ENCODE peak calls at places on chromosomes 12 and 14, in seven cellular contexts. X is ovary, G is stomach, U is K562, A is sigmoid colon, Q is HepG2, D is tibial nerve. C is an unnamed sample. For H3K4me1, the result is how much of the 10 kb centered on the place peaks cover.

GRCh38 chr12:9669534-9669933 is at the start of gene CLEC2D:
- DNase-seq in X (no peak), G (no peak), U (no peak), A (no peak), Q (no peak), D (no peak), C (no peak)

GRCh38 chr14:101031186-101031585 is 127.7 kb upstream of the RTL1 start:
- DNase-seq in X (peak), G (no peak), U (no peak), A (peak), Q (no peak), D (no peak), C (no peak)

GRCh38 chr14:54040851-54041250 is 84.2 kb upstream of the BMP4 start:
- DNase-seq in X (no peak), G (no peak), U (no peak), A (no peak), Q (no peak), D (no peak), C (no peak)

GRCh38 chr12:32115404-32116104 is 8.9 kb downstream of the BICD1 start:
- DNase-seq in X (peak), G (peak), U (peak), A (peak), Q (no peak), D (peak), C (peak)

GRCh38 chr14:52312872-52313492 is 1.1 kb upstream of the PTGER2 start:
- DNase-seq in X (peak), G (no peak), U (no peak), A (no peak), Q (no peak), D (no peak), C (no peak)

GRCh38 chr14:94761999-94762377 is 7.9 kb downstream of the GSC start:
- DNase-seq in X (no peak), G (no peak), U (no peak), A (no peak), Q (no peak), D (no peak), C (no peak)

GRCh38 chr12:61530456-61530855 is 729.7 kb upstream of the USP15 start:
- DNase-seq in X (no peak), G (no peak), U (no peak), A (no peak), Q (no peak), D (no peak), C (no peak)

GRCh38 chr12:108800591-108800990 is 56.8 kb downstream of the SSH1 start:
- DNase-seq in X (no peak), G (no peak), U (no peak), A (no peak), Q (no peak), D (no peak), C (no peak)

GRCh38 chr14:72256055-72256454 is 323.8 kb downstream of the RGS6 start:
- DNase-seq in X (no peak), G (no peak), U (no peak), A (no peak), Q (no peak), D (no peak), C (no peak)

GRCh38 chr12:111841236-111841749 is 735 bp upstream of the MAPKAPK5 start:
- DNase-seq in X (no peak), G (no peak), U (peak), A (no peak), Q (no peak), D (peak), C (no peak)

GRCh38 chr14:80959448-80960006 is 4.1 kb downstream of the TSHR start:
- DNase-seq in X (no peak), G (no peak), U (no peak), A (no peak), Q (no peak), D (no peak), C (no peak)

GRCh38 chr12:62472472-62472871 is 5.8 kb downstream of the MON2 start:
- DNase-seq in X (no peak), G (no peak), U (peak), A (no peak), Q (no peak), D (no peak), C (no peak)

GRCh38 chr12:108584456-108585065 is 13.3 kb downstream of the TMEM119 start:
- DNase-seq in X (no peak), G (no peak), U (no peak), A (no peak), Q (no peak), D (no peak), C (no peak)

GRCh38 chr14:36027354-36027753 is 149.2 kb downstream of the PTCSC3 start:
- DNase-seq in X (no peak), G (no peak), U (no peak), A (no peak), Q (no peak), D (no peak), C (no peak)

GRCh38 chr12:31928246-31929139 is 30.7 kb upstream of the RESF1 start:
- DNase-seq in X (no peak), G (no peak), U (no peak), A (no peak), Q (no peak), D (no peak), C (no peak)

GRCh38 chr12:481422-481821 is 21.7 kb downstream of the B4GALNT3 start:
- DNase-seq in X (peak), G (peak), U (no peak), A (peak), Q (peak), D (no peak), C (peak)

GRCh38 chr14:30194769-30195168 is 267.1 kb upstream of the PRKD1 start:
- DNase-seq in X (no peak), G (no peak), U (no peak), A (no peak), Q (no peak), D (no peak), C (no peak)

GRCh38 chr14:75711796-75712211 is 50.8 kb downstream of the TTLL5 start:
- DNase-seq in X (peak), G (peak), U (peak), A (peak), Q (peak), D (no peak), C (peak)

GRCh38 chr14:24900281-24900868 is 149.6 kb downstream of the STXBP6 start:
- DNase-seq in X (no peak), G (no peak), U (no peak), A (no peak), Q (no peak), D (peak), C (no peak)

GRCh38 chr14:33477752-33478151 is 473.1 kb downstream of the EGLN3 start:
- DNase-seq in X (no peak), G (no peak), U (no peak), A (no peak), Q (no peak), D (no peak), C (no peak)

GRCh38 chr12:77231548-77231947 is 166.2 kb upstream of the E2F7 start:
- DNase-seq in X (peak), G (peak), U (no peak), A (peak), Q (no peak), D (peak), C (peak)

GRCh38 chr12:91053951-91054715 is 3.7 kb downstream of the KERA start:
- DNase-seq in X (no peak), G (no peak), U (no peak), A (peak), Q (no peak), D (no peak), C (peak)

GRCh38 chr14:101961011-101961721 is 3.2 kb upstream of the DYNC1H1 start:
- DNase-seq in X (peak), G (peak), U (peak), A (peak), Q (peak), D (peak), C (peak)

GRCh38 chr12:96501139-96501741 is 11.9 kb downstream of the CFAP54 start:
- DNase-seq in X (no peak), G (peak), U (peak), A (no peak), Q (peak), D (peak), C (no peak)

GRCh38 chr14:20469890-20470858 is 968 bp downstream of the PNP start:
- DNase-seq in X (no peak), G (peak), U (peak), A (peak), Q (peak), D (no peak), C (no peak)

GRCh38 chr12:56206373-56207166 is 15.2 kb downstream of the RNF41 start:
- DNase-seq in X (peak), G (peak), U (peak), A (peak), Q (peak), D (peak), C (no peak)

GRCh38 chr14:50086316-50086700 is 30.1 kb downstream of the VCPKMT start:
- DNase-seq in X (no peak), G (no peak), U (no peak), A (no peak), Q (no peak), D (no peak), C (no peak)
- H3K4me1 ChIP-seq in X (under half), G (under half), U (under half), A (under half), Q (under half), D (under half), C (under half)

GRCh38 chr12:125018356-125018755 is 24.9 kb downstream of the BRI3BP start:
- DNase-seq in X (no peak), G (no peak), U (no peak), A (no peak), Q (no peak), D (no peak), C (no peak)

GRCh38 chr12:125017801-125018200 is 24.4 kb downstream of the BRI3BP start:
- DNase-seq in X (no peak), G (no peak), U (no peak), A (no peak), Q (no peak), D (no peak), C (no peak)

GRCh38 chr12:125014526-125014925 is 21.1 kb downstream of the BRI3BP start:
- DNase-seq in X (no peak), G (no peak), U (no peak), A (no peak), Q (no peak), D (no peak), C (no peak)

GRCh38 chr12:125013816-125014442 is 20.5 kb downstream of the BRI3BP start:
- DNase-seq in X (no peak), G (peak), U (no peak), A (no peak), Q (no peak), D (no peak), C (no peak)

DNA sequence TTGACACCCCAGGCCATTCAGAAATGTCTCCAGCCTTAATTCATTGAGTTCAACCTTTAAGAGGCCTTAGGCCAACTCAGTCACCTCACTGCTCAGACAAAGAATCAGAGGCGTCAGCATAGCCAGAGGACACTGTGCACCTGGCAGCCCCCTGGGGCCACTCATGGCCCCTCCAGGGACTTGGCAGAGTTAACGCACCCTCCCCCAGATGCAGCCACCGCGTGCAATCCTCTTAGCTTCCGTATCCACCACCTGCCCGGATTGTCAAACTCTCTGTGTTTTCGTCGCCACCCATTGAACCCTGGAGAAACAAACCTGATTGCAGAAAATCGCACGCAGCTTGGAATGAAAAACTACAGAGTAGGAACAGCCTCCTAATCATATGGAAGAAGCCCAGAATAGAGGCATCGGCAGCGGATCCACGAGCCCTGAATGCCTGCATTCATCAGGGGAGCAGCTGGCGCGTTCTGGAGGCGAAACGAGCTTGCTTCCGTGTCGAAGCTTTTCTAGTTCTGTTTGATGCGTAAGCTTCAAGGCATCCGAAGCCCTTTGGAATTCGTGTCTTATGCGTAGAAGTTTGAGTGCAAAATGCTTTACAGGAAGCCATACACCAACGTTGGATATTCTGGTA is 22.4 kb downstream of the BRI3BP start:
- DNase-seq in X (no peak), G (no peak), U (no peak), A (no peak), Q (no peak), D (no peak), C (no peak)
- TF ChIP-seq POLR2A in X (no peak), G (no peak), U (no peak), A (no peak), Q (no peak), D (no peak), C (no peak)

DNA sequence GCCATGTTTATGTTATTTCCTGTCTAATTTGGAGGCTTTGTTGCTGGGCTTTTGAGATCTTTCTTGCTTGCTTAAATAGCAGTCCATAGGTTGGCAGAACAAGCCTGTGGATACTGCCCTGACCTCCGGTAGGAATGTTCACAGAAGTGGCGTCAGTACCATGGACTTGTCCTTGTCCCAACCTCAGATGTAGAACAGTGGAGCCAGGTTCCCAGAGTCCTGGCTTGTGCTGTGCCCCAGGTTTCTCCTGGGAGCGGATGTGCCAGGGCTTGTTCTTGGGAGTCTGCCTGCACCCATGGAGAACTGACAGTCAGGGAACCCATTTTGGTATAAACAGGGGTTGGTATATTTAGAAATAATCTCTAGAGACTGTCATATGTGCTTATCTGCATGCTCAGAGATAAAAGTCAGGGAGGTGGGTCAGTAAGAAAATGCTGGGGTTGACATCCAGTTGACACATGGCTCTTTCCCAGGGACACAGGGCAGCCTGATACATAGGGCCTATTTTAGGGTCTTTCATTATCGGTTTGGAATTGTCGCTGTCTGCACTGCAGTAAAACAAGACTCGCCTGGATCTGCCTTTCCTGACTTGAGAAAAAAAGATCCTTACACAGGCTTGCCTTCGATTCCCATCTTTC is 22.9 kb downstream of the CACNA1C start:
- DNase-seq in X (no peak), G (no peak), U (no peak), A (peak), Q (no peak), D (no peak), C (no peak)
- TF ChIP-seq EP300 in X (no peak), G (peak), U (no peak), A (peak), Q (no peak), D (no peak), C (no peak)

DNA sequence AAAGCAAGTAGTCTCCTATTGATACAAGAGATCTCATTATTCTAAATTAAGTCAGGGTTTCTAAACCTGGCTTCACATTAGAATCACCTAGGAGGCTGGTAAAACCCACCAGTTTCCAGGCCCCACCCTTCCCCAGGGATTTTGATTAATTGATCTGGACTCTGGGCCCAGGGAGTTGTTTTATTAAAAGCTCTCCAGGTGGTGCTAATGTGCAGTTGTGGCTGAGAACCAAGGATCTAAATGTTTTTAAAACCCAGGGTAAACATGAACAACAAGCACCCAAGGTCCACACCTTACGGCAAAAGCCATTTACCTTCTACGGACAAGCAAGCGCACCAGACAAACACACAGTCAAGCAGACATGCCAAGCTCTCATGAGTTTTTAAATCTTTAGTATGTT is 73.9 kb downstream of the SLC2A13 start:
- DNase-seq in X (no peak), G (no peak), U (no peak), A (no peak), Q (no peak), D (no peak), C (no peak)
- H3K4me1 ChIP-seq in X (under half), G (under half), U (under half), A (under half), Q (under half), D (under half), C (under half)

DNA sequence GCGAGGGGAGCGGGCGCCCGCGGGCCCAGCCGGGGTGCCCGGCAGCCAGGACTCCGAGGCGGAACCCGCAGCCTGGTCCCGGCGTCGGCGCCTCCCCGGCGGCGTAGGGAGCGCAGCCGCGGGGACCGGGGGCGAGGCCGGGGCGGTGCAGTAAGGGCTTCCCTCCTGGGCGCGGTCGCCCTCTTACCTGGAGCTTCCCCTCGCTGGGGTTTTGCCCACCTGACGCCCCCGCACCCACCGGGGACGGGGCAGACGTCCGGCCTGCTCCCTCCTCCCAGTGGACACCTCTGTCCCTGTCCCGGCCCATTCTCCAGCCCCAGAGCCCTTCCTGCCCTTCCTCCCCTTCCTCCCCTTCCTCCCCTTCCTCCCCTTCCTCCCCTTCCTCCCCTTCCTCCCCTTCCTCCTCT is 413 bp upstream of the TUBA1C start:
- DNase-seq in X (no peak), G (peak), U (no peak), A (no peak), Q (no peak), D (no peak), C (no peak)
- TF ChIP-seq POLR2A in X (no peak), G (no peak), U (no peak), A (no peak), Q (no peak), D (no peak), C (no peak)

GRCh38 chr12:8483081-8483479 is 27.3 kb downstream of the CLEC6A start:
- DNase-seq in X (no peak), G (no peak), U (no peak), A (no peak), Q (no peak), D (no peak), C (no peak)

GRCh38 chr12:8482446-8483080 is 26.8 kb downstream of the CLEC6A start:
- DNase-seq in X (no peak), G (no peak), U (no peak), A (no peak), Q (no peak), D (no peak), C (no peak)
- TF ChIP-seq EP300 in X (no peak), G (no peak), U (no peak), A (no peak), Q (no peak), D (no peak), C (no peak)

GRCh38 chr12:47814539-47815170 is 5.0 kb downstream of the HDAC7 start:
- DNase-seq in X (no peak), G (no peak), U (no peak), A (no peak), Q (no peak), D (no peak), C (no peak)
- H3K4me1 ChIP-seq in X (under half), G (half or more), U (half or more), A (under half), Q (under half), D (half or more), C (half or more)

GRCh38 chr12:100141666-100141997 is 1.0 kb downstream of the BLTP3B start:
- DNase-seq in X (no peak), G (no peak), U (peak), A (peak), Q (no peak), D (peak), C (no peak)
- TF ChIP-seq POLR2A in X (no peak), G (no peak), U (no peak), A (no peak), Q (no peak), D (no peak), C (no peak)

GRCh38 chr12:52360663-52361271 is 6.5 kb downstream of the KRT85 start:
- DNase-seq in X (no peak), G (peak), U (no peak), A (peak), Q (no peak), D (no peak), C (peak)
- TF ChIP-seq EP300 in X (no peak), G (no peak), U (no peak), A (no peak), Q (no peak), D (no peak), C (no peak)